ENCODE peak calls at places on chromosomes 6 and 20, in nine cellular contexts. K, P, T, M, F, J, Q, R and C are unnamed samples.

GRCh38 chr6:125974214-125974866 is 12.0 kb upstream of the TRMT11 start:
- DNase-seq in T (peak; percentile 51), K (peak; percentile 73), Q (no peak), F (no peak), M (peak; percentile 72), P (no peak), J (peak; percentile 50), R (no peak), C (no peak)

GRCh38 chr20:23254034-23254433 is 96.6 kb upstream of the NXT1 start:
- DNase-seq in R (no peak), P (no peak), K (no peak), M (no peak), F (peak; percentile 9), J (no peak), T (no peak), Q (no peak), C (no peak)

GRCh38 chr6:31898200-31899011 is 908 bp upstream of the EHMT2 start:
- DNase-seq in T (no peak), P (no peak), Q (peak; percentile 31), R (peak; percentile 21), M (peak; percentile 47), F (no peak), J (peak; percentile 66), K (peak; percentile 68), C (peak; percentile 15)

GRCh38 chr6:37794825-37795224 is 24.7 kb upstream of the ZFAND3 start:
- DNase-seq in F (no peak), R (no peak), P (no peak), M (no peak), K (no peak), J (no peak), Q (no peak), T (peak; percentile 57), C (no peak)

GRCh38 chr6:31538805-31539400 is 2.9 kb downstream of the DDX39B start:
- DNase-seq in R (no peak), Q (no peak), K (no peak), P (no peak), M (no peak), F (no peak), T (no peak), J (no peak), C (no peak)

GRCh38 chr6:14717307-14717706 is 528.6 kb upstream of the JARID2 start:
- DNase-seq in T (no peak), R (no peak), M (no peak), J (no peak), F (no peak), K (no peak), P (no peak), Q (no peak), C (no peak)

GRCh38 chr6:129055796-129056195 is 172.9 kb downstream of the LAMA2 start:
- DNase-seq in R (no peak), T (no peak), P (no peak), M (no peak), F (no peak), Q (no peak), K (no peak), J (no peak), C (no peak)

GRCh38 chr6:109342564-109342963 is 39.7 kb downstream of the CD164 start:
- DNase-seq in J (no peak), T (peak; percentile 49), K (peak; percentile 53), R (peak; percentile 40), M (no peak), P (no peak), F (peak; percentile 26), Q (no peak), C (no peak)

GRCh38 chr6:13881621-13882165 is 43.1 kb upstream of the RNF182 start:
- DNase-seq in T (no peak), F (no peak), P (no peak), R (peak; percentile 40), Q (no peak), K (peak; percentile 34), M (no peak), J (no peak), C (no peak)

GRCh38 chr6:39330476-39330875 is 8.0 kb upstream of the KCNK16 start:
- DNase-seq in R (no peak), P (no peak), F (no peak), J (peak; percentile 83), T (no peak), M (no peak), K (no peak), Q (no peak), C (peak; percentile 65)

GRCh38 chr6:117552618-117553017 is 49.7 kb downstream of the GOPC start:
- DNase-seq in M (no peak), F (no peak), J (no peak), P (no peak), K (no peak), T (no peak), Q (no peak), R (no peak), C (no peak)

GRCh38 chr6:137241481-137242011 is 22.4 kb upstream of the IFNGR1 start:
- DNase-seq in Q (no peak), K (peak; percentile 89), P (no peak), F (no peak), T (peak; percentile 13), R (no peak), M (no peak), J (no peak), C (no peak)

GRCh38 chr20:47547034-47547387 is 45.3 kb downstream of the NCOA3 start:
- DNase-seq in J (no peak), F (no peak), Q (no peak), P (no peak), M (no peak), K (peak; percentile 52), T (no peak), R (no peak), C (no peak)

GRCh38 chr6:80165143-80165542 is 58.7 kb downstream of the BCKDHB start:
- DNase-seq in P (no peak), M (peak; percentile 89), K (peak; percentile 58), R (no peak), F (no peak), T (no peak), Q (peak; percentile 31), J (no peak), C (no peak)

GRCh38 chr20:53177687-53178086 is 205.5 kb downstream of the TSHZ2 start:
- DNase-seq in J (no peak), M (no peak), Q (no peak), R (no peak), T (no peak), F (no peak), K (no peak), P (no peak), C (no peak)

GRCh38 chr6:32940656-32941411 is at the start of gene HLA-DMB:
- DNase-seq in K (peak; percentile 80), Q (no peak), T (peak; percentile 92), P (peak; percentile 28), R (peak; percentile 45), F (peak; percentile 63), J (peak; percentile 12), M (peak; percentile 81), C (no peak)

GRCh38 chr6:10719386-10720228 is 3.3 kb upstream of the TMEM14C start:
- DNase-seq in R (no peak), P (no peak), J (no peak), K (peak; percentile 26), Q (peak; percentile 35), M (peak; percentile 25), F (no peak), T (peak; percentile 18), C (no peak)

GRCh38 chr6:104881964-104882668 is 22.4 kb upstream of the HACE1 start:
- DNase-seq in T (no peak), R (no peak), J (no peak), K (no peak), M (no peak), P (no peak), F (no peak), Q (no peak), C (no peak)

GRCh38 chr6:31663961-31664789 is 622 bp downstream of the GPANK1 start:
- DNase-seq in F (peak; percentile 51), T (peak; percentile 73), Q (no peak), P (peak; percentile 53), J (no peak), K (peak; percentile 31), R (no peak), M (peak; percentile 65), C (no peak)

GRCh38 chr20:21127201-21127981 is 1.5 kb downstream of the KIZ start:
- DNase-seq in K (no peak), J (no peak), Q (no peak), P (no peak), R (no peak), M (no peak), T (no peak), F (no peak), C (no peak)

GRCh38 chr6:118660218-118660569 is 8.8 kb upstream of the CEP85L start:
- DNase-seq in T (peak; percentile 14), F (no peak), R (no peak), K (no peak), M (peak; percentile 34), P (no peak), J (peak; percentile 98), Q (no peak), C (peak; percentile 80)